ENCODE peak calls at places on chromosomes 5 and 9, in six cellular contexts. X is H1, T is K562, B is HepG2, I is A549, P is endothelial cell of umbilical vein. O is an unnamed sample.

GRCh38 chr5:88183255-88183654 is 85.4 kb downstream of the TMEM161B start:
- DNase-seq in X (no peak), T (no peak), B (no peak), I (no peak), P (no peak), O (no peak)

GRCh38 chr5:140114341-140115185 is 654 bp downstream of the PURA start:
- DNase-seq in X (peak), T (peak), B (no peak), I (peak), P (peak), O (peak)

GRCh38 chr5:54738118-54738972 is 220.8 kb downstream of the SNX18 start:
- DNase-seq in X (no peak), T (peak), B (no peak), I (no peak), P (peak), O (no peak)

GRCh38 chr9:129030191-129030590 is 2.1 kb upstream of the SH3GLB2 start:
- DNase-seq in X (no peak), T (no peak), B (no peak), I (no peak), P (no peak), O (no peak)

GRCh38 chr5:620152-620551 is 8.0 kb downstream of the CEP72 start:
- DNase-seq in X (peak), T (no peak), B (no peak), I (no peak), P (no peak), O (no peak)

GRCh38 chr9:82810902-82811301 is 252.0 kb downstream of the RASEF start:
- DNase-seq in X (no peak), T (no peak), B (no peak), I (peak), P (no peak), O (peak)

GRCh38 chr9:97853056-97853843 is at the start of gene FOXE1:
- DNase-seq in X (peak), T (no peak), B (no peak), I (peak), P (no peak), O (peak)

GRCh38 chr9:37037137-37037743 is 3.2 kb upstream of the PAX5 start:
- DNase-seq in X (no peak), T (no peak), B (no peak), I (no peak), P (no peak), O (no peak)

GRCh38 chr9:123353984-123354591 is 1.9 kb upstream of the CRB2 start:
- DNase-seq in X (peak), T (peak), B (peak), I (peak), P (peak), O (peak)

GRCh38 chr9:6646028-6646636 is 603 bp upstream of the GLDC start:
- DNase-seq in X (no peak), T (no peak), B (peak), I (peak), P (no peak), O (no peak)

GRCh38 chr5:174775071-174775470 is 50.7 kb downstream of the MSX2 start:
- DNase-seq in X (no peak), T (no peak), B (no peak), I (no peak), P (no peak), O (no peak)

GRCh38 chr9:109640232-109641078 is 139.5 kb upstream of the PALM2AKAP2 start:
- DNase-seq in X (peak), T (no peak), B (no peak), I (peak), P (no peak), O (peak)

GRCh38 chr9:133569891-133570651 is 35.6 kb downstream of the ADAMTSL2 start:
- DNase-seq in X (no peak), T (no peak), B (no peak), I (no peak), P (no peak), O (peak)

GRCh38 chr5:96338624-96339023 is 94.4 kb downstream of the PCSK1 start:
- DNase-seq in X (no peak), T (no peak), B (peak), I (no peak), P (no peak), O (no peak)

GRCh38 chr9:123102380-123103113 is 69.1 kb downstream of the GPR21 start:
- DNase-seq in X (no peak), T (no peak), B (no peak), I (no peak), P (peak), O (no peak)

GRCh38 chr5:166505546-166505945 is 1785.9 kb upstream of the WWC1 start:
- DNase-seq in X (no peak), T (no peak), B (no peak), I (no peak), P (no peak), O (no peak)

GRCh38 chr9:77170991-77171699 is 6.2 kb upstream of the VPS13A start:
- DNase-seq in X (no peak), T (no peak), B (peak), I (no peak), P (no peak), O (no peak)

GRCh38 chr9:4604678-4605095 is 57.4 kb upstream of the PLPP6 start:
- DNase-seq in X (peak), T (peak), B (peak), I (peak), P (peak), O (peak)
- TF ChIP-seq JUN in X (no peak), T (no peak), B (no peak), I (no peak), P (no peak), O (no peak)

GRCh38 chr5:151067632-151068031 is 13.2 kb downstream of the TNIP1 start:
- DNase-seq in X (no peak), T (no peak), B (no peak), I (no peak), P (no peak), O (no peak)
- TF ChIP-seq JUN in X (no peak), T (no peak), B (no peak), I (no peak), P (no peak), O (no peak)

GRCh38 chr9:90641868-90642558 is 611 bp downstream of the DIRAS2 start:
- DNase-seq in X (peak), T (no peak), B (no peak), I (no peak), P (no peak), O (no peak)
- TF ChIP-seq JUN in X (no peak), T (no peak), B (no peak), I (no peak), P (no peak), O (no peak)

DNA sequence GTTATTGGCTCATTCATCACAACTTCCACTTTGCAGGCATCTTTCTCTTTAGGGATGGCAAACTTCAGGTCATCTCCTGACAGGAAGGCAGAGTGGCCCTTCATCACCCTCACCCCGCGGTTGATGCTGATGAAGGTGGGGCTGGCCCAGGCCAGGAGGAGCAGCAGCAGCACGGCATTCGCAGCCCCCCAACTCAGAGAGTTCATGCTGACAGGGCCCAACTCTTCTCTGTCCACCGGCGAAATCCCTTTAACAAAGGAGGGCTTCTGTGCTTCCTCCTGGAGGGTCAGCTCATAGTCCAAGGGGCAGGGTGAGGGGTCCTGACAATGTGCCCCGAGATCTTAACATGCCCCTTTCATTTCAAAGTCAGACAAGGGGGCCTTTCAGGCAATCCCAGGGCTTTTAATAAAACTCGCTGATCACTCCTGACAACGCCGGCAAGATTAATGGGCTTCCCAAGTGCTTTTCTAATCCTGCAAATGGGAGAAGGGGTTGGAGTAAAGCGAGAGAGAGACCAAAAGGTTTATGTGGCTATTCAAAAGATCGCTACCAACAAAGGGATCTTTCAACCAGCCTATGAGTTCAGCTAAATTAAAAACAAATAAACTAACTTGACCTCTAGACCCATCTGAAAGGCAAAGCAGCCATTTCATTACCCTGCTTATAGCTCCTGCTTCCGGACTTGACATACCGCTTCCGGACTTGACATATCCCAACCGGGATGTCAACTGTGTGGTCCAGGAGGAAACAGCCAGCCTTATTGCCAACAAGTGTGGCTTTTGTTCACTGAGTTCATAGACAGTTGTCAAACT is 41.2 kb downstream of the FREM1 start:
- DNase-seq in X (no peak), T (no peak), B (peak), I (no peak), P (no peak), O (no peak)
- TF ChIP-seq JUN in X (no peak), T (no peak), B (peak), I (no peak), P (no peak), O (no peak)

DNA sequence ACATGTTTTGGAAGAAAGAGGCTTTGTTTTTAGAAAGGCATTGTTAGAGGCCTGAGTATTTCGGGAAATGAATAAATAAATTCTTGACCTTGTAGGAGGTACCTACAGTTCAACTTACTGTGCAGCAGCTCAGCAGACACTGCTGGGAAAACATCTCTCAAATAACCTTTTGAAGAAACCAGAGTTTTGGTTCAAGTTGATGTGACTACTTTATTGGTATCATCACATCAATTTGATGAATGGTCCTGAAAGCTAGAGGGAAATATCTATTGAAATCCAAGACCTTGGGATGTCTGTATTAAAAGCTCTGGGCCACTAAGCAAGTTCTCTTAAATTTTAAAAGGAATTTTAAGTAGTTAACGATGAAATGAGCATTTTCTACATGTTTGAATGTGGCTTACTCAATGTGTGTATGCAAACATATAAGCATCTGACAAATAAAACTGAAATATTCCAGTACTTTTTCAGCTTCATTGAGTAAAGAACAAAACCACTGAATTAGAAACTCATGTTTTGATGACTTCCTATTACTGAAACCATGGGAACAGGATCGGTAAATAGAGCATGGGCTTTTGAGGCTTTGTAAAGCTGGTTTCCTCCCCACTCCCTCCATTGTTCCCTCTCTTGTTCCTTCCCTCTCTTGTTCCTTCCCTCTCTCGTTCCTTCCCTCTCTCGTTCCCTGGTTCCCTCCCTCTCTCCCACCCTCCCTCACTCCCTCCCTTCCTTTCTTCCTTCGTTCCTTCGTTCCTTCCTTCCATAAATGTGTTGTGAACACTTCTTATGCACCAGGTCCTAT is 36.7 kb downstream of the SLC27A6 start:
- DNase-seq in X (no peak), T (no peak), B (no peak), I (no peak), P (no peak), O (no peak)
- TF ChIP-seq JUN in X (no peak), T (no peak), B (no peak), I (no peak), P (no peak), O (no peak)

GRCh38 chr5:160064979-160065619 is 54.2 kb downstream of the PWWP2A start:
- DNase-seq in X (no peak), T (no peak), B (no peak), I (no peak), P (no peak), O (no peak)

GRCh38 chr5:160064441-160064840 is 54.8 kb downstream of the PWWP2A start:
- DNase-seq in X (no peak), T (no peak), B (no peak), I (no peak), P (no peak), O (no peak)

GRCh38 chr5:160061770-160062169 is 52.8 kb downstream of the TTC1 start:
- DNase-seq in X (peak), T (no peak), B (no peak), I (no peak), P (no peak), O (peak)
- TF ChIP-seq JUN in X (no peak), T (no peak), B (no peak), I (no peak), P (no peak), O (no peak)

DNA sequence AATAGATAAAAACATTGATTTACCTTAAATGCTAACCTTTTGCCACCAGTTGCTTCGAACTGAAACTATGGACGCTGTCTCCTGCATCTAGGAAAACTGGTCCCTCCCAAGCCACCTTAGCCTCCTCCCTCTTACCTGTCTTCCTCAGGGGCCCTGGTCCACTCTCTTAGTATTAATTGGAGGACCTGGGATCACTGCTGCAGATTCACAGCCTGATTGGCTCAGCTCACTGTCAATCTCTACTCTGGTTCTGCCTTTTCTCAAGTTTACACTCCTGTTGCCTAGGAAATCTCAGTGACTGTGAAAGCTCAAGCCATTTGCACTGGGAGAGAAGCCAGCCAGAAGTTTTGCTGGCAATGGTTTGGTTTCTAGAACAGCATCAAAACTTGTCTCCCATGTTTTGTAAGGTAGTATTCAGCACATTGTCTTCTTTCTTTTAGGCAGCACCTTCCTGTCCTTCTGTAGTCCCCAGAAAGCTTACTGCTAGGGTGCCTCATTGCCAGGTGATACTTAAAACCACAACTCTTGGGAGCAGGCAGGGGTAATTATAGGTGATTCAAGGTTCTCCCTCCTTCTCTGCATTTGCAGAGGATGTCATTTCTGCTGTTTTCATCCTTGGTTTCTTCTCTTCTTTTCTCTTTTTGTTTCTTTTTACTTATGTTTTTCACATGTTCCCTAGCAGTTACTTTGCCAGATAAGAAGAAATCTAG is at the start of gene CAPSL:
- DNase-seq in X (peak), T (no peak), B (no peak), I (peak), P (peak), O (peak)
- TF ChIP-seq JUN in X (no peak), T (no peak), B (no peak), I (no peak), P (no peak), O (no peak)

DNA sequence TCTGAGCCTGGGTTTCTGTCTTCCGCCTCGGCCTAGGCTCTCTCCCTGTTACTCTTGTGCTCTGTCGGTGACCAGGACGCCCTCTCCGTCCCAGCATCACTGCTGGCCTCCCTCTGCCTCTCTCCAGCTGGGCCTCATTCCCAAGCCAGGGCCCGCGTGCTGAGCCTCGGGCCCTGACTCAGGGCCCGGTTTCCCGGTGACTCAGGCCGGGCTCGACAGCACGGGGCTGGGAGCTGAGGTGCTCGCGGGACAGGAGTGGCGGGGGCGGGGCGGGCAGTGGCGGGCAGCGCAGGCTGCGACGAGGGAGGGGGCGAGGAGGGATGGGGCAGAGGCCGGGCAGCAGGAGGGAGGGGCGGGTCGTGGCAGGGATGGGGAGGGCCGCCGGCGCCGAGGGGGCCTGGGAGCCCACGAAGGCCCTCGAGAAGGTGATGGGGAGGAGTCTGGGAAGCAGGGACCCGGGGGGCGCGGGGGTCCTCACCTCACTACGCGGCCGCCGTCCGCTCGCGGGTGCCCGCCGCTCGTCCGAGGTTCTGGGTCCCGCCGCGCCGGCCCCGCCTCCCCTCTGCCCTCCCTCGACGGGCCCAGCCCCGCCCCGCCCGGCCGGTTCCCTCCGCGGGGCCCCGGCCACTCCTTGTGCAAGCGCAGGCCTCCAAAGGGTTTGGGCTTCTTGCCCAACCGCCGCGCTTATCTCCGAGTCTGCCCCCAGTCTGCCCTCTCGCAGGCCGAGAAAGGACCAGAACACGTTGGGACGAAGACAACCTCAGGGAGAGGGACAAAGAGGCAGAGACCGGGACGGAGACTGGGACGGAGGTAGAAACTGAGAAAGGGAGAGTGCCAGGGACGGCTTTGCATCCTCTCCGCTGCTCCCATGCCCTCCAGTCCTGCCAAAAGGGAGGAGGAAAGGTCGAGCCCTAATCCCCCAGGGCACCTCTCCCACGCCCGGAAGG is at the start of gene ARAP3:
- DNase-seq in X (peak), T (peak), B (peak), I (peak), P (peak), O (peak)
- TF ChIP-seq JUN in X (no peak), T (no peak), B (no peak), I (peak), P (no peak), O (no peak)

O was measured in WTC11.